ENCODE peak calls at places on chromosomes 5 and 9, in nine cellular contexts. V, X, W, I, Q, S, H, U and B are unnamed samples.
A peak's percentile ranks its signal among the peaks of the same experiment; 100 is the strongest.

GRCh38 chr9:78004478-78005229 is 27.0 kb downstream of the GNAQ start:
- DNase-seq in I (no peak), S (no peak), H (no peak), X (no peak), Q (no peak), V (peak; percentile 31), W (no peak), U (no peak), B (no peak)

GRCh38 chr9:88005146-88005750 is 30.9 kb upstream of the CDK20 start:
- DNase-seq in U (no peak), X (no peak), S (no peak), V (no peak), I (no peak), Q (no peak), W (no peak), H (no peak), B (no peak)

GRCh38 chr5:169119287-169120048 is 181.5 kb downstream of the SLIT3 start:
- DNase-seq in U (peak; percentile 39), W (no peak), X (no peak), V (no peak), Q (no peak), H (no peak), I (no peak), S (no peak), B (no peak)

GRCh38 chr5:34467436-34467835 is 188.7 kb upstream of the RAI14 start:
- DNase-seq in Q (no peak), I (no peak), W (no peak), U (no peak), S (no peak), H (no peak), V (no peak), X (no peak), B (no peak)

GRCh38 chr9:117734523-117735314 is 30.5 kb downstream of the TLR4 start:
- DNase-seq in Q (no peak), I (no peak), X (no peak), S (no peak), V (no peak), H (no peak), W (no peak), U (no peak), B (no peak)

GRCh38 chr9:37618817-37619216 is 26.4 kb upstream of the TOMM5 start:
- DNase-seq in V (no peak), H (no peak), Q (no peak), S (no peak), W (no peak), I (no peak), U (no peak), X (no peak), B (no peak)

GRCh38 chr9:27539479-27540441 is 10.1 kb upstream of the MOB3B start:
- DNase-seq in W (peak; percentile 49), H (peak; percentile 9), I (peak; percentile 68), X (no peak), U (no peak), S (no peak), Q (peak; percentile 83), V (no peak), B (peak; percentile 32)

GRCh38 chr9:132998861-132999635 is 20.6 kb downstream of the GFI1B start:
- DNase-seq in Q (no peak), W (no peak), V (no peak), H (no peak), X (no peak), I (no peak), S (no peak), U (no peak), B (no peak)

GRCh38 chr9:122383992-122384461 is 13.2 kb downstream of the PTGS1 start:
- DNase-seq in W (no peak), Q (peak; percentile 46), S (no peak), X (no peak), U (no peak), V (peak; percentile 32), H (no peak), I (no peak), B (no peak)

GRCh38 chr5:26894719-26895263 is 143.6 kb downstream of the CDH9 start:
- DNase-seq in H (no peak), U (no peak), Q (no peak), S (no peak), I (no peak), V (no peak), W (no peak), X (no peak), B (no peak)

GRCh38 chr5:42944989-42945388 is 95.1 kb downstream of the ANXA2R start:
- DNase-seq in I (peak; percentile 48), Q (no peak), H (peak; percentile 76), S (no peak), V (peak; percentile 67), U (no peak), X (no peak), W (no peak), B (no peak)

GRCh38 chr5:135473956-135474670 is 22.0 kb upstream of the TIFAB start:
- DNase-seq in H (no peak), S (no peak), U (no peak), Q (peak; percentile 37), V (no peak), I (no peak), W (no peak), X (no peak), B (no peak)

GRCh38 chr5:81854485-81854884 is 103.6 kb upstream of the SSBP2 start:
- DNase-seq in I (no peak), X (no peak), V (no peak), U (no peak), Q (no peak), S (no peak), H (no peak), W (no peak), B (no peak)
- TF ChIP-seq CTCF in I (no peak), X (no peak), V (peak; percentile 19), U (no peak), Q (peak; percentile 19), S (peak; percentile 32), H (peak; percentile 15), W (no peak), B (peak; percentile 24)

GRCh38 chr9:5430912-5431311 is 6.8 kb downstream of the PLGRKT start:
- DNase-seq in H (no peak), U (no peak), S (no peak), X (no peak), V (no peak), Q (no peak), W (no peak), I (no peak), B (no peak)
- TF ChIP-seq CTCF in H (no peak), U (no peak), S (no peak), X (no peak), V (no peak), Q (no peak), W (no peak), I (no peak), B (no peak)

GRCh38 chr5:107593009-107593408 is 77.7 kb downstream of the EFNA5 start:
- DNase-seq in U (no peak), W (no peak), I (no peak), V (no peak), X (no peak), Q (no peak), H (no peak), S (no peak), B (no peak)

GRCh38 chr5:107597803-107598202 is 72.9 kb downstream of the EFNA5 start:
- DNase-seq in W (no peak), I (no peak), Q (no peak), X (no peak), U (no peak), S (no peak), H (no peak), V (no peak), B (no peak)

GRCh38 chr5:107589520-107590193 is 81.1 kb downstream of the EFNA5 start:
- DNase-seq in V (no peak), Q (no peak), U (no peak), W (no peak), I (no peak), S (no peak), H (no peak), X (no peak), B (no peak)

GRCh38 chr5:107594253-107595045 is 76.3 kb downstream of the EFNA5 start:
- DNase-seq in Q (no peak), W (peak; percentile 55), I (no peak), H (no peak), S (no peak), V (no peak), X (no peak), U (no peak), B (no peak)

DNA sequence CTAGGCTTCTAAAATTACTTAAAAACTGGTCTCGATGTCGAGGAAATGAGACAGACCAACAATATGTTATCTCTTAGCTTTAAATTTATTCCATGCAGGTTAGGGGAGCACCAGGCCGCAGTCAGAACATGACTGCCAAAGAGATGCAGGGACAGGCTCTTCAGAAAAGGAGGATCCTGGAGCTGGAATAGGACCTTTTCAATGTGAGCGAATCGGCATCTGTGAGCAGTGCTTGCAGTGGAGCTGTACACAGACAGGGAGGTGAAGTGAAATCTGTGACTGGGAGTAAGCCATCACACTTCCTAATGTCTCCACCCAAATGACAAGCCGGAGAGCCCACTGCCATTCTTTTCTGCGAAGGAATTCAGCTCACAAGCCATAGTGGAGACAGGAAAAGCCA is 78.2 kb downstream of the EFNA5 start:
- DNase-seq in U (no peak), S (no peak), W (no peak), Q (no peak), V (no peak), H (no peak), I (no peak), X (no peak), B (no peak)
- TF ChIP-seq CTCF in U (no peak), S (no peak), W (no peak), Q (no peak), V (no peak), H (no peak), I (no peak), X (no peak), B (no peak)

DNA sequence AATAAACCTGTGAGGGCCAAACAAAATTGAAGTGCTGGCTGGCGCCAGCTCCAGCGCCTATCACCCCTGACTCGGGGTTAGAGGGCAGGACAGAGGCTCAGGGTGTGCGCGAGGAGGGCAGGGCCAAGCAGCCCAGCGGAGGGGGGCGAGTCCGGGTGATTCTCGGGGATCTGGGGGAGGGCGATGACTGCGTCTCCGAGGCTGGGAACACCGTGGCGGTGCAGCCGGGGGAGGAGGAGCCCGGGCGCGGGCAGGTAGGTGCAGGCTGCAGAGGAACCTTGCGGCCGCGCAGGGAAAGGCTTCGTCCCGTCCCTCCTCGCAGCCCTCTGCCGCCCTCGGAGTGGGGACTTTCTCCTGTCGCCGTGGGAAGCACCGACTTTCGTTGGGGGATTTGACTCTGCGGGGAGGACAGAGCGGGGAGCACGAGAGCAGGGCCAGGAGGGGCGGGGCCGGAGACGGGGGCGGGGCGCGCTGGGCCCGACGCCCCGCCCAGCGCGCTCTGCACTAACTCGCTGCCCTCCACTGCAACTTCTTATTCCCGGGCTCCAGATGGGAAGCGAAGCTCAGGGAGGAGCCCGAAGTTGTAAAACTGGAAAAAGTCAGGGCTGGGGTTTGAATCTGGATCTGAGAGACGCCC is 5.3 kb downstream of the RGS14 start:
- DNase-seq in Q (peak; percentile 69), V (peak; percentile 69), U (peak; percentile 78), W (peak; percentile 52), S (no peak), X (peak; percentile 63), H (peak; percentile 80), I (no peak), B (peak; percentile 70)
- TF ChIP-seq CTCF in Q (no peak), V (no peak), U (no peak), W (no peak), S (no peak), X (no peak), H (no peak), I (no peak), B (no peak)